ENCODE peak calls at places on chromosomes 5 and 9, in five cellular contexts. S is left ventricle myocardium inferior, K is breast epithelium, L is right atrium auricular region, G is heart right ventricle. U is an unnamed sample.

GRCh38 chr5:168916266-168916665 is 337.1 kb upstream of the PANK3 start:
- DNase-seq in S (no peak), K (no peak), L (peak), G (peak), U (no peak)

GRCh38 chr5:170266570-170267379 is 30.8 kb downstream of the LCP2 start:
- DNase-seq in S (no peak), K (no peak), L (no peak), G (no peak), U (no peak)

GRCh38 chr9:22170162-22170932 is 161.2 kb upstream of the CDKN2B start:
- DNase-seq in S (no peak), K (no peak), L (no peak), G (no peak), U (no peak)

GRCh38 chr9:95089916-95090791 is 227.4 kb downstream of the FANCC start:
- DNase-seq in S (peak), K (no peak), L (no peak), G (peak), U (no peak)

GRCh38 chr5:37712750-37713149 is 127.1 kb downstream of the GDNF start:
- DNase-seq in S (no peak), K (no peak), L (no peak), G (no peak), U (no peak)

GRCh38 chr9:129422843-129423700 is 197.8 kb downstream of the C9orf50 start:
- DNase-seq in S (no peak), K (no peak), L (no peak), G (no peak), U (no peak)

GRCh38 chr5:68484307-68485068 is 268.9 kb downstream of the PIK3R1 start:
- DNase-seq in S (no peak), K (no peak), L (no peak), G (no peak), U (no peak)

GRCh38 chr9:14478175-14479165 is 164.5 kb upstream of the NFIB start:
- DNase-seq in S (no peak), K (no peak), L (no peak), G (no peak), U (no peak)

GRCh38 chr5:57692582-57693487 is 210.2 kb upstream of the ACTBL2 start:
- DNase-seq in S (peak), K (peak), L (peak), G (peak), U (no peak)

GRCh38 chr9:127780126-127780885 is 1.8 kb upstream of the SH2D3C start:
- DNase-seq in S (no peak), K (no peak), L (no peak), G (no peak), U (no peak)

GRCh38 chr5:44885903-44886302 is 77.2 kb downstream of the MRPS30 start:
- DNase-seq in S (no peak), K (no peak), L (no peak), G (no peak), U (no peak)

GRCh38 chr5:180391276-180391675 is 38.1 kb upstream of the GFPT2 start:
- DNase-seq in S (no peak), K (no peak), L (no peak), G (no peak), U (no peak)

GRCh38 chr5:10306114-10306513 is 1.6 kb downstream of the CMBL start:
- DNase-seq in S (no peak), K (no peak), L (no peak), G (no peak), U (no peak)

GRCh38 chr9:128835246-128836210 is 5.9 kb upstream of the SPOUT1 start:
- DNase-seq in S (no peak), K (no peak), L (no peak), G (no peak), U (no peak)

GRCh38 chr5:132386644-132387286 is 17.3 kb downstream of the SLC22A5 start:
- DNase-seq in S (peak), K (peak), L (no peak), G (peak), U (no peak)

GRCh38 chr5:33679791-33680190 is 212.0 kb downstream of the ADAMTS12 start:
- DNase-seq in S (no peak), K (no peak), L (no peak), G (no peak), U (no peak)

GRCh38 chr9:135615666-135616620 is 23.4 kb downstream of the GLT6D1 start:
- DNase-seq in S (no peak), K (peak), L (peak), G (no peak), U (no peak)

GRCh38 chr9:14350766-14351165 is 36.8 kb upstream of the NFIB start:
- DNase-seq in S (no peak), K (no peak), L (no peak), G (no peak), U (no peak)

GRCh38 chr9:70901013-70901412 is 220.4 kb downstream of the TRPM3 start:
- DNase-seq in S (no peak), K (no peak), L (no peak), G (no peak), U (no peak)

GRCh38 chr5:15026944-15027343 is 155.4 kb upstream of the ANKH start:
- DNase-seq in S (no peak), K (no peak), L (no peak), G (no peak), U (no peak)

GRCh38 chr5:174793684-174794328 is 69.4 kb downstream of the MSX2 start:
- DNase-seq in S (peak), K (peak), L (peak), G (peak), U (no peak)

GRCh38 chr5:110639307-110639902 is 87.1 kb downstream of the TMEM232 start:
- DNase-seq in S (no peak), K (no peak), L (no peak), G (no peak), U (no peak)

GRCh38 chr9:126853667-126854066 is 6.8 kb upstream of the ZBTB34 start:
- DNase-seq in S (no peak), K (no peak), L (no peak), G (no peak), U (no peak)

GRCh38 chr9:134800791-134801339 is 79.7 kb upstream of the FCN2 start:
- DNase-seq in S (peak), K (no peak), L (peak), G (peak), U (no peak)

GRCh38 chr9:130078547-130078946 is 24.8 kb downstream of the GPR107 start:
- DNase-seq in S (no peak), K (no peak), L (no peak), G (no peak), U (no peak)

GRCh38 chr9:135978650-135979461 is 17.7 kb upstream of the UBAC1 start:
- DNase-seq in S (no peak), K (no peak), L (no peak), G (no peak), U (no peak)

GRCh38 chr5:96329886-96330531 is 103.0 kb downstream of the PCSK1 start:
- DNase-seq in S (no peak), K (no peak), L (no peak), G (no peak), U (no peak)

GRCh38 chr5:132237141-132237540 is 9.5 kb upstream of the P4HA2 start:
- DNase-seq in S (no peak), K (no peak), L (no peak), G (no peak), U (no peak)

GRCh38 chr5:54325272-54325609 is 14.9 kb upstream of the ARL15 start:
- DNase-seq in S (no peak), K (no peak), L (no peak), G (no peak), U (no peak)

GRCh38 chr9:134571946-134572914 is 69.4 kb upstream of the COL5A1 start:
- DNase-seq in S (peak), K (no peak), L (peak), G (no peak), U (no peak)

GRCh38 chr9:130368631-130369103 is 76.1 kb upstream of the ASS1 start:
- DNase-seq in S (no peak), K (no peak), L (no peak), G (no peak), U (no peak)

GRCh38 chr5:73242741-73243140 is 69.7 kb downstream of the TMEM174 start:
- DNase-seq in S (no peak), K (no peak), L (no peak), G (no peak), U (no peak)

GRCh38 chr5:1502046-1502736 is 21.6 kb downstream of the LPCAT1 start:
- DNase-seq in S (peak), K (no peak), L (peak), G (peak), U (peak)
- H3K4me3 ChIP-seq in S (no peak), K (no peak), L (no peak), G (no peak), U (no peak)

GRCh38 chr5:137217599-137218200 is 281.4 kb downstream of the SPOCK1 start:
- DNase-seq in S (no peak), K (no peak), L (no peak), G (no peak), U (no peak)
- H3K27ac ChIP-seq in S (no peak), K (no peak), L (no peak), G (no peak), U (no peak)

GRCh38 chr9:35114113-35114847 is 1.4 kb downstream of the ATOSB start:
- DNase-seq in S (peak), K (peak), L (peak), G (peak), U (peak)

GRCh38 chr9:35116539-35116897 is 856 bp upstream of the ATOSB start:
- DNase-seq in S (no peak), K (no peak), L (no peak), G (no peak), U (no peak)

GRCh38 chr9:35114921-35115341 is 731 bp downstream of the ATOSB start:
- DNase-seq in S (peak), K (peak), L (peak), G (peak), U (no peak)

GRCh38 chr9:35115680-35116538 is at the start of gene ATOSB:
- DNase-seq in S (peak), K (peak), L (peak), G (peak), U (peak)

DNA sequence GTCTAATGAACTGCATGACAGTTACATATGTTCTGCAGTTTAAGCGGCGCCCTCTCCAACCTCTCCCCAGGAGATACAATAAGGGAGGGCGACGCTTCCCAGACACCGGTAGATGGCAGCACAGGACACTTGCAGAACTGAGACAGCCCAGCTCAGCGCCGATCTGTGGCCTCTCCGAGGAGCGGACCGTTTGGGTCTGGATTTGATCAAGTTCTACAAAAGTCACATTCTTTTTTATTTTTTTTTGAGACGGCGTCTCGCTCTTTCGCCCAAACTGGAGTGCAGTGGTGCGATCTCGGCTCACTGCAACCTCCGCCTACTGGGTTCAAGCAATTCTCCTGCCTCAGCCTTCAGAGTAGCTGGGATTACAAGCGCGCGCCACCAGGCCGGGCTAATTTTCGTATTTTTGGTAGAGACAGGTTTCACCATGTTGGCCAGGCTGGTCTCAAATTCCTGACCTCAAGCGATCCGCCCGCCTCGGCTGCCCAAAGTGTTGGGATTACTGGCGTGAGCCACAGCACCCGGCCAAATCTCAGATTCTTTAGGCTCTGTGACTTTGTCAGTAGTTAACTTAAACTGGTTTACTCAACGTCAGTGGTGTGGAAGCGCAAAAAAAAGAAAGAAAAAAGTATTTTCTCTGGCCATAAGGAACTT is 1.4 kb upstream of the ATOSB start:
- DNase-seq in S (peak), K (peak), L (peak), G (peak), U (peak)
- H3K4me3 ChIP-seq in S (peak), K (peak), L (peak), G (peak), U (peak)

GRCh38 chr9:103355000-103355399 is 359.9 kb downstream of the CYLC2 start:
- DNase-seq in S (no peak), K (no peak), L (no peak), G (no peak), U (no peak)
- H3K27ac ChIP-seq in S (no peak), K (no peak), L (no peak), G (no peak), U (no peak)

GRCh38 chr9:17484906-17485305 is 94.0 kb upstream of the SH3GL2 start:
- DNase-seq in S (no peak), K (no peak), L (no peak), G (no peak), U (no peak)
- H3K4me3 ChIP-seq in S (no peak), K (no peak), L (no peak), G (no peak), U (no peak)

GRCh38 chr5:661891-662750 is 31.0 kb downstream of the TPPP start:
- DNase-seq in S (peak), K (no peak), L (no peak), G (no peak), U (no peak)

GRCh38 chr5:662751-663435 is 30.3 kb downstream of the TPPP start:
- DNase-seq in S (peak), K (no peak), L (no peak), G (no peak), U (no peak)

GRCh38 chr5:664343-664993 is 28.7 kb downstream of the TPPP start:
- DNase-seq in S (no peak), K (peak), L (no peak), G (no peak), U (no peak)

GRCh38 chr5:664994-665360 is 28.2 kb downstream of the TPPP start:
- DNase-seq in S (no peak), K (no peak), L (no peak), G (no peak), U (no peak)

DNA sequence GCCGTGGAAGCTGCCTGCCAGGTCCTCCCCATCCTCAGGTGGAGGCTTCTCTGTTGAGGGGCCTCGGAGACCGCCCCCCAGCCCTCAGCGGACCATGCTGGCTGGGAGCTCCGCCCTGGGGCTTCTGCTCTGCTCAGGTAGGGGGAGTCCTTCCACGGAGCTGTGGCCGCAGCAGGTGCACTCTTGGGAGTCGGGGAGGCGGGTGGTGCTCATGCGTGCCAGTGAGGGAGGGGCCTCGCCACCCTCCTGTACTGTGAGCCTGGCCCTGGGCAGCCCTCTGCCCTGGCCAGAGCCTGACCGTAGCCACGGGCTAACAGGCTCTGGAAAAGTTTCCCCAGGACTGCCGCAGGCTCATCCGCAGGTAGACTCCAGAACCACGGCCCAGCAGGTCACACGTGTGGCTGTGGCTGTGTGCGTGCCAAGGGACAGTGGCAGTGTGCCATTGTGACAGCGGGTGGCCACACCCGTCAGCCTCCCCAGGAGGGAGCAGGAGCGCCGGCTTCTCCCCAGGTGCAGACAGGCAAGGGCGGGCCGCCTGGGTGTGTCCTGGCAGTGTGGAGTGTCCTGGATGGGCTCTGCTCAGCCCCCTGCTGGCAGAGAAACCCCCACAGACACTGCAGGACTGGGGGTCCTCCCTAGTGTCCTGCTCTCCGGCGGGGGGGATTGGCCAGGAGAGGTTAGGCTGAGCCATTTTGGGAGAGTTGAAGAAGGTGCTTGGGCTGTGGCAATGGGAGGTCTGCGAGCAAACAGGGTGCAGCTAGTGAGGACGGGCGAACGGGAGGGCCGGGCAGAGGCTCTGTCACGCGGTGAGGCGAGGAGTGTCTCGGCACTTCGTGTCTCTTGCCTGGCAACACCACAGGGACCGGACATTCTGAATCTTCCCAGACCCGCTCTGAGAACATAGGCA is 29.5 kb downstream of the TPPP start:
- DNase-seq in S (no peak), K (no peak), L (no peak), G (no peak), U (no peak)
- H3K27ac ChIP-seq in S (no peak), K (no peak), L (no peak), G (no peak), U (no peak)

GRCh38 chr9:131706608-131706970 is 33.3 kb downstream of the RAPGEF1 start:
- DNase-seq in S (no peak), K (no peak), L (no peak), G (no peak), U (no peak)

GRCh38 chr9:131707677-131708612 is 31.9 kb downstream of the RAPGEF1 start:
- DNase-seq in S (peak), K (no peak), L (peak), G (peak), U (no peak)

GRCh38 chr9:131708613-131709002 is 31.3 kb downstream of the RAPGEF1 start:
- DNase-seq in S (no peak), K (no peak), L (no peak), G (no peak), U (no peak)

GRCh38 chr9:131704988-131705387 is 34.9 kb downstream of the RAPGEF1 start:
- DNase-seq in S (no peak), K (no peak), L (no peak), G (no peak), U (no peak)

DNA sequence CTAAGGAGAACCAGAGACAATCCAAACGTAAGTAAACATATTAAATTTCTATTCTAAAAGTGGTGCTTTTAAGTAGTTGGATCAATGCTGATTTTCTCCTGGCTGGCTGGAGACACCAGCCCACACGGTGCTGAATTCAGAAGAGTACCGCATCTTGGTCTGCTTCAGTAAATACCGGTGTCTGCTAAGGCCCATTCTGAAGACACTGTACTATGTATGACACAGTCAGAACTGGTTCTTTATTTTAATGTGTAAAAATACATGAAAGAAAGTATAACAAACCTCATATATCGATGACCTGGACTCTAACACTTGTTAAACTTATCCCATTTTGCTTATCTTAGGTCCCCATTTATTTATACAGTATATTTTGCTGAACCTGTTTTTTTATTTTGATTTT is 32.8 kb downstream of the RAPGEF1 start:
- DNase-seq in S (no peak), K (no peak), L (no peak), G (no peak), U (no peak)
- H3K4me3 ChIP-seq in S (peak), K (no peak), L (no peak), G (peak), U (no peak)

GRCh38 chr9:108047264-108047663 is 557.7 kb upstream of the KLF4 start:
- DNase-seq in S (no peak), K (no peak), L (no peak), G (no peak), U (no peak)

GRCh38 chr9:108050894-108051293 is 561.3 kb upstream of the KLF4 start:
- DNase-seq in S (no peak), K (no peak), L (no peak), G (no peak), U (no peak)

GRCh38 chr9:108049026-108049591 is 559.5 kb upstream of the KLF4 start:
- DNase-seq in S (no peak), K (peak), L (no peak), G (no peak), U (no peak)

GRCh38 chr9:108048406-108049025 is 558.9 kb upstream of the KLF4 start:
- DNase-seq in S (no peak), K (no peak), L (no peak), G (no peak), U (no peak)

DNA sequence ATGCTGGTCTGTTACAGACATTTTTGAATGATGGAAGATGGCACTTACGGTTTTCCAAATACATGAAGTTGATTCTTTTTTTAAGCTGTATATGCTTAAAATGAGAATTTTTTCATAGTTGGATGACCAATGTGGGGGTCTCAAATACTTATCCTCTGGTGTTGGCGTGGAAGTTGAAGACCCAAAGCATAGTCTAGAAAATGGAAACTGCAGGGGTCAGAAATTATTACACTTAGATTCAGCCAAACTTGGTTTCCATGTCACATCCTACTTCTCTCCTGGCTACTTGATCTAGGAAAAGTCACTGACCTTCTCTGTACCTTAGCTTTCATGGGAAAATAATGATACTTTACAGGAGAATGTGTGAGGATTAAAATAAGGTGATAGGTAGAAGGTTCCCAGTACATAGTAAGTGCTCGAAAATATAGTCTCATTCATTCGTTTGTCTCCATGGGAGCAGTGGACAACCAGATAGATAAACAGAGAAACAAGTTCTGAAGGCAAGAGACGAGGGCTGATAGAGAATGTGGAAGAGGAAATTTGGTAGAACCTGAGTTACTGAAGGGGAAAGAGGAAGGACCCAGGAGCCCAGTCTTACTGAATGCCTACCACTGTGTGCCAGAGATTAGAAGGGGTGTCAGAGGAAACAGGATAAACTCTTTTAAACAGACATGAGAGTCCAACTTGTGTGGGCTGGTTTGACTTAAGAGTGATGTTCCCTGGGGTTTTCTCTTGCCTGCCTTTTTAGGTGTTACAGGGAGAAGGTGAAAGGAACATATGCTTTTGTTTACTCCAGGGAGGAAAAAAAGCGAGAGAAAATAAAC is 560.3 kb upstream of the KLF4 start:
- DNase-seq in S (no peak), K (no peak), L (no peak), G (no peak), U (no peak)
- H3K27ac ChIP-seq in S (no peak), K (no peak), L (no peak), G (no peak), U (no peak)

U was measured in esophagus squamous epithelium.